ENCODE peak calls at places on chromosomes 16 and 17, in seven cellular contexts. N is heart left ventricle, Q is cardiac fibroblast, R is heart right ventricle, S is adrenal gland, Z is hepatocyte, Y is tibial artery. A is an unnamed sample.

GRCh38 chr16:78794581-78795300 is 695.3 kb downstream of the WWOX start:
- DNase-seq in Z (no peak), N (no peak), S (no peak), R (no peak), Q (no peak), Y (no peak), A (no peak)

GRCh38 chr16:75237398-75238131 is 13.9 kb downstream of the BCAR1 start:
- DNase-seq in Z (no peak), R (no peak), Q (no peak), N (no peak), S (peak; percentile 25), Y (peak; percentile 67), A (no peak)

GRCh38 chr17:17377071-17377487 is 73.9 kb downstream of the NT5M start:
- DNase-seq in S (no peak), Y (no peak), R (no peak), Z (no peak), N (no peak), Q (no peak), A (no peak)

GRCh38 chr16:77897831-77898540 is 109.6 kb downstream of the VAT1L start:
- DNase-seq in N (no peak), Q (no peak), S (no peak), Y (no peak), R (no peak), Z (no peak), A (no peak)

GRCh38 chr16:89531821-89532526 is 23.8 kb downstream of the SPG7 start:
- DNase-seq in Q (no peak), S (no peak), Y (no peak), R (no peak), Z (no peak), N (no peak), A (no peak)

GRCh38 chr17:50260501-50260911 is 13.8 kb upstream of the TMEM92 start:
- DNase-seq in Z (peak; percentile 5), S (no peak), Q (no peak), R (no peak), N (no peak), Y (peak; percentile 65), A (no peak)

GRCh38 chr17:79483122-79483521 is 127.7 kb downstream of the RBFOX3 start:
- DNase-seq in N (no peak), Q (no peak), Z (no peak), Y (no peak), R (no peak), S (no peak), A (no peak)

GRCh38 chr17:63039899-63040602 is 74.0 kb downstream of the TANC2 start:
- DNase-seq in Y (no peak), S (no peak), N (no peak), Q (peak; percentile 74), R (no peak), Z (no peak), A (peak; percentile 4)

GRCh38 chr17:75937652-75938051 is 3.2 kb downstream of the FBF1 start:
- DNase-seq in S (no peak), Z (no peak), N (no peak), R (no peak), Q (no peak), Y (no peak), A (no peak)

GRCh38 chr17:28008526-28008925 is 34.0 kb upstream of the NLK start:
- DNase-seq in Q (peak; percentile 76), Z (peak; percentile 77), N (peak; percentile 36), R (peak; percentile 18), Y (no peak), S (peak; percentile 54), A (peak; percentile 35)

GRCh38 chr16:49622421-49623402 is 233.2 kb downstream of the ZNF423 start:
- DNase-seq in Q (no peak), R (no peak), Y (peak; percentile 54), N (no peak), S (peak; percentile 7), Z (no peak), A (no peak)

GRCh38 chr16:726438-727290 is at the start of the genes CCDC78 and HAGHL:
- DNase-seq in Q (no peak), Z (peak; percentile 74), N (peak; percentile 68), R (peak; percentile 73), Y (no peak), S (peak; percentile 70), A (no peak)

GRCh38 chr16:70674221-70675014 is 11.4 kb downstream of the MTSS2 start:
- DNase-seq in N (no peak), R (no peak), Z (no peak), Y (peak; percentile 63), Q (no peak), S (no peak), A (no peak)

GRCh38 chr17:58412064-58412703 is 5.2 kb downstream of the RNF43 start:
- DNase-seq in Z (no peak), S (no peak), Y (no peak), N (no peak), R (no peak), Q (no peak), A (no peak)

GRCh38 chr16:20937736-20938135 is 37.2 kb downstream of the LYRM1 start:
- DNase-seq in Y (no peak), R (no peak), Q (no peak), Z (peak; percentile 31), S (no peak), N (no peak), A (no peak)

GRCh38 chr17:7021993-7022778 is 664 bp upstream of the BCL6B start:
- DNase-seq in R (peak; percentile 86), Z (peak; percentile 88), N (peak; percentile 85), Y (peak; percentile 86), S (peak; percentile 81), Q (peak; percentile 74), A (no peak)

GRCh38 chr17:82548681-82549303 is 29.3 kb downstream of the FOXK2 start:
- DNase-seq in Q (peak; percentile 41), N (no peak), Z (no peak), R (no peak), S (peak; percentile 54), Y (peak; percentile 79), A (no peak)

DNA sequence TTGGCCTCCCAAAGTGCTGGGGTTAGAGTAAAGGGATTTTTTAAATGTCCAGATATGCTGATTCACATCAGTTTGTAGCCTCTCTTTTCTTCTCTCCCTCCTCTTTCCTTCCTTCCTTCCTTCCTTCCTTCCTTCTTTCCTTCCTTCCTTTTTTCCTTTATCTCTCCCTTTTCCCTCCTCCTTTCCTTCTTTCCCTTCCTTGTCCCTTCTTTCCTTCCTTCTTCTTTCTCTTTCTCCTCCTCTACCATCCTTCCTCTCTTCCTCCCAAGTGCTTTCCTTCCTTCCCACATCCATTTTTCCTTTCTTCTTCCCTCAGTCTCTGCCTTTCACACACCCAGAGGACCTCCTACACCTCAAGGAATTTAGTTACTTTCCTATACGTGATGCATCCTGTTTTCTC is 671.8 kb downstream of the HS3ST4 start:
- DNase-seq in Q (no peak), N (no peak), S (no peak), Z (no peak), Y (no peak), R (no peak), A (no peak)
- H3K4me3 ChIP-seq in Q (no peak overlapping the region), N (no peak overlapping the region), S (no peak overlapping the region), Z (no peak overlapping the region), Y (no peak overlapping the region), R (no peak overlapping the region), A (no peak overlapping the region)

DNA sequence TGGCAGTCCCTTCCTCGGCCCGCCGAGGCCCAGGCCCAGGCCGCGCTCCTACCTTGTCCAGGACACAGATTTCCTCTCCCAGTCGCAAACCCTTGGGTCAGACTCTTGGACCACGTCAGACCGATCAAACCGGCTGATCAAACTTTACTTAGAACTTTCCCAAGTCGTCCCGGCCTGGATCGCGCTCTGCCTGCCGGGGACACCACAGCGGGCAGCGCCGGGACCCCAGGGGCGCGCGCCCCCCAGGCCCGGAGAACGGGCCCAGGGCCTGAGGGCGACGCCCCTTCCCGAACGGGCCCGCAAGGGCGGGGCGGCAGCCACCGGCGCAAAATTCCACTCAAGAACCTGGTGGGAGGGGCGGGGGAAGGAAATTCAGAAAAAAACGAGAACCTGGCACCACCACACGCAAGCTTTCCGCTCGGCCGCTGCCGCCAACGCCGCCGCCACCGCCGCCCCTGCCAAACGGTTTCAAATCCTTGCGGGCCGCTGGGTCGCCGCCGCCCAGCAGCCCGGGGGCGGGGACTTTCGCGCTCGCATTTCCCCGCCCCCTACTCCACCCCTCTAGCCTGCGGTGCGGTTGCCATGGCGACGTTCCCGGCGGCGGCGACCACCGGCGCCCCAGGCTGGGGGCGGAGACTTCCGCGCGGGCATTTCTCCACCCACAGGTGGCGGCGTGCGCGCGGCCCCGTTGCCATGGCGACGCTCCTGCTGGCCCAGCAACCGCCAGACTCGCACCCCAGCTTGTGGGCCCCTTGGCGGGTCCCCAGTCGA is at the start of gene CEP112:
- DNase-seq in S (peak; percentile 76), N (peak; percentile 80), Y (peak; percentile 73), R (peak; percentile 84), Z (peak; percentile 91), Q (peak; percentile 65), A (peak; percentile 23)
- TF ChIP-seq CTCF in S (no peak), N (no peak), Y (no peak), R (no peak), Z (no peak), Q (no peak), A (no peak)

DNA sequence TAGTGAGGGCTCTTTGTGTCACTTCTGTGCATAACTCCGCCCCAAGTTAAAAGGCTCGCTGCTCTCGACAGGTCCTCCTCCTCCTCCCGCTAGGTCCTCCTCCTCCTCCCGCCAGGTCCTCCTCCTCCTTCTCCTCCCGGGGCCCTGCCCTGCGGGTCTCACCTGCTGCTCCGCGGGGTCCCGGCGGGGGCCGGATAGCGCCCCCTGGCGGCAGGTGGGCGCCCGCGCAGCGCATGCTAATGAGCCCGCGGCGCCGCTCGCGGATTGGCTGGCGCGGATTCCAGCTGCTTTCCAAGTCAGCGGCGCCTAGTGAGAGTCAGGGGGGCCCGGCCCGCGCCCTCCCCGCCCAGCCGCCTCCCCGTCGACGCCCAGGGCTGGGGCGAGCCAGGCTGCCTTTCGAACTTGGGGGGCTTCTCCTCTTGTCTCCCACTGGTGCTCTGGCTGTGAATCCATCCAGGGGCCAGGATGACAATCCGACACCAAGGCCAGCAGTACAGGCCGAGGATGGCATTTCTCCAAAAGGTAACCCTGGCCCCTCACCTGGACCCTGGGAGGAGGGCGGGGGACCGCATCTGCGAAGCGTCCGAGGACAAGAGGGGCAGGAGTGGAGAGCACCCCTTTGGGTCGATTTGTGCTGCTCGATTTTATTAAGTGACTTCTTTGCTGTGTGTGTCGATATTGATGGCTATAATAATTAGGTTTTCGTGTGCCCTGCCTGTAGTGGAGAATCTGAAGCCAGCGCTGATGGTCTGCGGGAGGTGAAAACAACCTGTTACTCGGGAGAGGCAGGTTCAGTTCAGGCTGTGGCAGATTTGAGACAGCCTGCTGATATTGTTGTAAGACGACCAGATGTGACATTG is at the start of gene RGS9:
- DNase-seq in Y (peak; percentile 91), R (peak; percentile 88), S (peak; percentile 88), Z (peak; percentile 90), Q (peak; percentile 59), N (peak; percentile 88), A (no peak)
- H3K4me3 ChIP-seq in Y (peak within 1 kb of the TSS; percentile 48), R (peak within 1 kb of the TSS; percentile 46), S (peak within 1 kb of the TSS; percentile 50), Z (peak within 1 kb of the TSS; percentile 12), Q (peak within 1 kb of the TSS; percentile 24), N (peak within 1 kb of the TSS; percentile 20), A (peak within 1 kb of the TSS; percentile 29)

DNA sequence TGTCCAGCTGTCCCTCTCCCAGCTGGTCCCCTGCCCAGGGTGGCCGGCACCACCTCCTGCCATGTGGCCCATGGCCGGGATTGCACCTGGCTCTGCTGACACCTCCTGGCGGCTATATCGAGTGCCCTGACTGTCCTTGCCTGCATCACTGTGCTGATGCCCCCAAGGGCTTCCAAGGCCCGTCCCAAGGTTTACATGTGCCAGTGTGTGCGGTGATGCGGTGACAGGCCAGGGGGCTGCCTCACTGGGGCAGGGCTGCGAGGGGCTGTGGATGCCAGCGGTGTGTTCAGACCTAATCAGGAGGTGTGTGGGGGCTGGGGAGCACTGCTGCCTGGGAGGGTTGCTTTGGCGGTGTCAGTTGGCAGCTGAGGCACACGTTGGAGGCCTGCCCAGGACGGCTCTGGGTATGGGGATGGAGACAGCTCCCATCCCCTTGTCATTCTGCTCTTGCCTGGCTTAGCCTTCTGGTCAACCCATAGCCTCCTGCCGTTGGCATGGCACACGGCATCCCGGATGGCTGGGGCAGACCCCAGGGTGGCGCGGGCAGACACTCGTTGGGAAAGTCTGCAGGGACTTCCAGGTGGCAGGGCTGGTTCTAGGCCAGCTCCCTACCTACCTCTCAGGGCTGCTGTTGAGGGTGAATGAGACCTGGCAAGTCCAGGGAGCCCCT is 5.5 kb downstream of the MAP2K3 start:
- DNase-seq in R (peak; percentile 83), N (peak; percentile 92), Z (no peak), Q (no peak), S (no peak), Y (no peak), A (no peak)
- TF ChIP-seq CTCF in R (no peak), N (no peak), Z (no peak), Q (no peak), S (peak; percentile 15), Y (no peak), A (no peak)

A was measured in kidney epithelial cell.